ENCODE peak calls at places on chromosomes 13 and 19, in four cellular contexts. H, F, U and J are unnamed samples.

GRCh38 chr19:3190921-3191805 is 5.4 kb downstream of the NCLN start:
- DNase-seq in H (no peak), F (no peak), U (no peak), J (no peak)

GRCh38 chr19:16226184-16226591 is 28.5 kb downstream of the AP1M1 start:
- DNase-seq in H (no peak), F (no peak), U (no peak), J (no peak)

GRCh38 chr19:42178791-42179500 is 38.5 kb downstream of the DEDD2 start:
- DNase-seq in H (no peak), F (no peak), U (no peak), J (no peak)

GRCh38 chr19:38685666-38686529 is 38.4 kb downstream of the ACTN4 start:
- DNase-seq in H (no peak), F (peak; percentile 51), U (no peak), J (peak; percentile 73)

GRCh38 chr19:57302020-57302465 is 18.2 kb upstream of the ZNF543 start:
- DNase-seq in H (no peak), F (no peak), U (no peak), J (peak; percentile 95)

GRCh38 chr19:4066682-4067395 is at the start of gene ZBTB7A:
- DNase-seq in H (peak; percentile 93), F (peak; percentile 91), U (peak; percentile 96), J (peak; percentile 61)

GRCh38 chr13:64928704-64929499 is 2301.2 kb downstream of the PCDH9 start:
- DNase-seq in H (no peak), F (no peak), U (no peak), J (peak; percentile 86)

GRCh38 chr19:33332248-33332647 is 29.9 kb upstream of the CEBPA start:
- DNase-seq in H (peak; percentile 41), F (peak; percentile 52), U (no peak), J (no peak)

GRCh38 chr13:29563941-29564340 is 31.5 kb downstream of the SLC7A1 start:
- DNase-seq in H (no peak), F (no peak), U (no peak), J (no peak)

GRCh38 chr19:58003153-58003828 is 671 bp upstream of the ZNF606 start:
- DNase-seq in H (no peak), F (no peak), U (no peak), J (no peak)

GRCh38 chr19:50214699-50215543 is 11.5 kb downstream of the MYH14 start:
- DNase-seq in H (peak; percentile 95), F (peak; percentile 75), U (peak; percentile 78), J (no peak)

GRCh38 chr19:42286349-42287016 is 15.4 kb upstream of the PRR19 start:
- DNase-seq in H (no peak), F (peak; percentile 65), U (no peak), J (peak; percentile 27)

GRCh38 chr19:13868663-13869062 is 8.3 kb upstream of the NANOS3 start:
- DNase-seq in H (no peak), F (no peak), U (no peak), J (no peak)

DNA sequence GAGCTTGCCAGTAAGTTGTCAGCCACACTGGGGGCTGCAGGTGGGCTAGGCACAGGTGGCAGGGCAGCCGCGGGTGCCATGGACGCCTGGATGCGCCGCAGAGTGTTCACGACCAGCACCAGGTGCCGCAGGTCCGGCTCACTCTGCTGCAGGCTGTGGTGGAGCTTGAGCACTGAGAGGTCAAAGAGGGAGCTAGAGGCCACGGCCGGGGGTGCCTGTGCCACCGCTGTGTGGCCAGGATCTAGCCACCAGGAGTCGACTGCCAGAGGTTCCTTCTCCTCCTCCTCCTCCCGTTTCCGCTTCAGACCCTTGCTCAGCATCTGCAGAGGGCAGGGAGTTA is 2.6 kb downstream of the SERTAD1 start:
- DNase-seq in H (no peak), F (no peak), U (no peak), J (no peak)
- H3K4me3 ChIP-seq in H (no peak overlapping the region), F (no peak overlapping the region), U (no peak overlapping the region), J (no peak overlapping the region)

GRCh38 chr13:109026266-109026665 is 396.9 kb downstream of the MYO16 start:
- DNase-seq in H (no peak), F (no peak), U (no peak), J (no peak)
- TF ChIP-seq POLR2A in H (no peak), F (no peak), U (no peak), J (no peak)

GRCh38 chr13:113109151-113110047 is 3.8 kb downstream of the F7 start:
- DNase-seq in H (no peak), F (no peak), U (peak; percentile 35), J (no peak)
- H3K4me3 ChIP-seq in H (no peak overlapping the region), F (no peak overlapping the region), U (no peak overlapping the region), J (no peak overlapping the region)

DNA sequence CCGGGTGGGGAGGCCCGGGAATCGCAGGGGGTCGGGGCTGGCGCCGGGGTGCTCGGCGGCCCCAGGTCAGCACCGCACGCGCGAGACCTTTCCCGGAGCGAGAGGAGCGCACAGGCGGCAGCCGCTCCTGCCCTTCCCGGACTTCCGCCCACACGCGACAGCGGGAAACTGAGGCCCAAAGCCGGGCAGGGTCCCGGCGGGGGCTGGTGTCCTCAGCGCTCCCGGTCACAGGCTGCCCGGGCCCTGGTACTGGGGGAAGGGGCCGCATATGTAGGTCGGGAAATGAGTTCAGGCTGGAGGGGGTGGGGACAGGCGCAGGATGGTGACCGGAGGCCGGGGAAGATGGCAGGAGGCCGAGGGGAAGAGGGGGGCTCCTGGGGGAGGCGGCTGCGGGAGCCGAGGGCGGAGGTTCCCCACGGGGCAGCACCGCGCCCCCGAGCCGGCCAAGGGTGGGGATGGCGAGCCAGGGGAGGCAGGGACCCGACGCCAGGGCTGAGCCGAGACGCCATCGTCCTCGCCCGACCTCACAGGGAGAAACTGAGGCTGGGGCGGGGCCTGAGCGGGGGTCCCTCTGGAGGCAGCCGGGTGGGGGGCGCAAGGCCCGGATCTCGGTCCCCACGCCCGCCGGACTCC is 662 bp downstream of the CBARP start:
- DNase-seq in H (no peak), F (no peak), U (no peak), J (no peak)
- TF ChIP-seq POLR2A in H (no peak), F (no peak), U (no peak), J (no peak)